ENCODE peak calls at places on chromosomes 16 and 17, in eight cellular contexts. X, L, J, Q, S, R, F and Z are unnamed samples.

GRCh38 chr16:57549730-57550129 is 7.3 kb downstream of the ADGRG5 start:
- DNase-seq in X (no peak), L (no peak), J (no peak), Q (no peak), S (no peak), R (peak; percentile 3), F (no peak), Z (no peak)

GRCh38 chr16:80862153-80862552 is 57.8 kb upstream of the CDYL2 start:
- DNase-seq in X (peak; percentile 1), L (no peak), J (no peak), Q (no peak), S (no peak), R (no peak), F (no peak), Z (no peak)

GRCh38 chr16:7513429-7513828 is 180.8 kb downstream of the RBFOX1 start:
- DNase-seq in X (no peak), L (no peak), J (no peak), Q (no peak), S (no peak), R (no peak), F (no peak), Z (no peak)

GRCh38 chr16:73418746-73419145 is 370.8 kb upstream of the ZFHX3 start:
- DNase-seq in X (peak; percentile 14), L (no peak), J (no peak), Q (no peak), S (no peak), R (no peak), F (no peak), Z (no peak)

GRCh38 chr17:80924807-80925610 is 66.6 kb upstream of the CHMP6 start:
- DNase-seq in X (no peak), L (no peak), J (no peak), Q (no peak), S (no peak), R (no peak), F (no peak), Z (no peak)

GRCh38 chr16:4613636-4614570 is 785 bp downstream of the UBALD1 start:
- DNase-seq in X (peak; percentile 64), L (peak; percentile 70), J (peak; percentile 48), Q (no peak), S (peak; percentile 52), R (no peak), F (peak; percentile 32), Z (peak; percentile 12)

GRCh38 chr17:34858941-34859562 is 102.2 kb downstream of the CCT6B start:
- DNase-seq in X (no peak), L (no peak), J (no peak), Q (no peak), S (no peak), R (no peak), F (no peak), Z (no peak)

GRCh38 chr17:73335591-73336503 is 24.0 kb upstream of the CDC42EP4 start:
- DNase-seq in X (no peak), L (no peak), J (no peak), Q (no peak), S (no peak), R (no peak), F (peak; percentile 93), Z (no peak)

GRCh38 chr16:38941-39892 is 14.2 kb downstream of the POLR3K start:
- DNase-seq in X (no peak), L (no peak), J (no peak), Q (no peak), S (no peak), R (no peak), F (peak; percentile 67), Z (no peak)

GRCh38 chr17:45052052-45052772 is 780 bp upstream of the DCAKD start:
- DNase-seq in X (peak; percentile 57), L (peak; percentile 79), J (peak; percentile 47), Q (no peak), S (peak; percentile 42), R (peak; percentile 56), F (peak; percentile 82), Z (no peak)

GRCh38 chr16:19113577-19114358 is at the start of gene ITPRIPL2:
- DNase-seq in X (peak; percentile 96), L (peak; percentile 76), J (peak; percentile 90), Q (no peak), S (peak; percentile 91), R (peak; percentile 89), F (peak; percentile 63), Z (no peak)

GRCh38 chr16:8863594-8864424 is 5.0 kb downstream of the CARHSP1 start:
- DNase-seq in X (no peak), L (peak; percentile 23), J (peak; percentile 50), Q (no peak), S (peak; percentile 38), R (peak; percentile 98), F (peak; percentile 66), Z (no peak)

GRCh38 chr17:34703533-34703932 is 124.2 kb downstream of the TMEM132E start:
- DNase-seq in X (peak; percentile 45), L (peak; percentile 96), J (peak; percentile 3), Q (no peak), S (peak; percentile 19), R (no peak), F (peak; percentile 40), Z (peak; percentile 1)

GRCh38 chr17:37406635-37407455 is at the start of the genes ACACA and TADA2A:
- DNase-seq in X (peak; percentile 89), L (peak; percentile 94), J (peak; percentile 82), Q (peak; percentile 25), S (peak; percentile 72), R (peak; percentile 93), F (peak; percentile 79), Z (no peak)

GRCh38 chr17:34771891-34772290 is 189.4 kb downstream of the CCT6B start:
- DNase-seq in X (no peak), L (no peak), J (no peak), Q (no peak), S (no peak), R (no peak), F (no peak), Z (no peak)

DNA sequence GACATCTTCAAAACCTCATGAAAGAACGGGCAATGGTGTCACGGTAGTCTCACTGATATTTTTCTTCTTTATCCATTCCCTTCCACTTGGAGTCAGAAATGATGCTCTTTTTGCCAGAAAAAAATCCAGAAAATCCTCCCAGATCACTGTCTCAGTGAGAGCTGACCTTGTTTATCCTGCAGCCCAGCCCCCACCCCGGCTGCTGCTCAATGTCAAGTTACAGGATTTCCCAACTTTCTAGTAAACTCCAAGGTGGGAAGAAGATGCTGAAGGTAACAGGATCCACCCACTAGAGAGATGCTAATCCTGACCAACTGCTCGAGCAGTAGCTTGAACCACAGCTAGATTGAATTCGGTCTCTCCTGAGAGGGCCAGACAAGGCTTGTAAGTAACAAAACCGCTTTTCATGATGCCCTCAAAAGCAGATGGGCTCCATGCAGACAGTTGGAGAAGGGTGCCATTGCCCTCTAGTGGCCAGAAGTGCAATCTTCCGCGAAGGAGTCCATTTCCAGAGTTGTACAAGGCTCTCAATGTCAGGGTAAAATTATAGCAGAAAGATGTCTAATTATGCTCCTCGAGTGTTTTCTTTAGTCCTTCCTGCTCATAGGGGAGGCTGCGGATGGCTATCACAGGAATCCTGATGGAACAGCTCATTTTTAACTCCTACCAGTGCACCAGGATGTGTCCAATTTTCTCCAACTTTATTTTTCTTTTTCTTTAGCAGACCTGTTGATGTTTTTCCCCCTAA is 4.0 kb downstream of the CDH11 start:
- DNase-seq in X (peak; percentile 93), L (peak; percentile 86), J (peak; percentile 89), Q (no peak), S (peak; percentile 85), R (peak; percentile 59), F (peak; percentile 84), Z (peak; percentile 71)
- H3K4me3 ChIP-seq in X (peak overlapping the region; percentile 45), L (peak overlapping the region; percentile 7), J (peak overlapping the region; percentile 93), Q (no peak overlapping the region), S (no peak overlapping the region), R (no peak overlapping the region), F (no peak overlapping the region), Z (no peak overlapping the region)

GRCh38 chr16:79317521-79317920 is 283.0 kb downstream of the MAF start:
- DNase-seq in X (no peak), L (no peak), J (no peak), Q (no peak), S (no peak), R (no peak), F (no peak), Z (no peak)

GRCh38 chr16:79317026-79317425 is 283.5 kb downstream of the MAF start:
- DNase-seq in X (no peak), L (no peak), J (no peak), Q (no peak), S (no peak), R (no peak), F (no peak), Z (no peak)

GRCh38 chr16:79318137-79318899 is 282.2 kb downstream of the MAF start:
- DNase-seq in X (no peak), L (no peak), J (no peak), Q (no peak), S (no peak), R (no peak), F (no peak), Z (no peak)

GRCh38 chr16:79312502-79312901 is 288.0 kb downstream of the MAF start:
- DNase-seq in X (no peak), L (no peak), J (no peak), Q (no peak), S (no peak), R (no peak), F (no peak), Z (no peak)

GRCh38 chr16:79316004-79316458 is 284.5 kb downstream of the MAF start:
- DNase-seq in X (no peak), L (no peak), J (no peak), Q (no peak), S (no peak), R (no peak), F (no peak), Z (no peak)
- H3K4me3 ChIP-seq in X (no peak overlapping the region), L (no peak overlapping the region), J (no peak overlapping the region), Q (no peak overlapping the region), S (no peak overlapping the region), R (no peak overlapping the region), F (no peak overlapping the region), Z (no peak overlapping the region)

GRCh38 chr17:65185686-65186382 is 48.7 kb downstream of the RGS9 start:
- DNase-seq in X (no peak), L (no peak), J (no peak), Q (no peak), S (no peak), R (no peak), F (no peak), Z (no peak)

GRCh38 chr17:65185060-65185459 is 47.9 kb downstream of the RGS9 start:
- DNase-seq in X (no peak), L (no peak), J (no peak), Q (no peak), S (no peak), R (no peak), F (no peak), Z (no peak)

GRCh38 chr17:65183736-65184135 is 46.6 kb downstream of the RGS9 start:
- DNase-seq in X (peak; percentile 61), L (peak; percentile 76), J (peak; percentile 40), Q (peak; percentile 62), S (peak; percentile 68), R (no peak), F (peak; percentile 8), Z (no peak)

GRCh38 chr17:65182233-65182632 is 45.1 kb downstream of the RGS9 start:
- DNase-seq in X (no peak), L (no peak), J (no peak), Q (no peak), S (no peak), R (no peak), F (no peak), Z (no peak)

GRCh38 chr17:65184235-65184959 is 47.2 kb downstream of the RGS9 start:
- DNase-seq in X (no peak), L (no peak), J (no peak), Q (no peak), S (no peak), R (no peak), F (no peak), Z (no peak)
- H3K4me3 ChIP-seq in X (no peak overlapping the region), L (no peak overlapping the region), J (no peak overlapping the region), Q (no peak overlapping the region), S (no peak overlapping the region), R (no peak overlapping the region), F (no peak overlapping the region), Z (no peak overlapping the region)

GRCh38 chr16:86566601-86566965 is at the start of gene FOXC2:
- DNase-seq in X (peak; percentile 99), L (peak; percentile 95), J (peak; percentile 93), Q (no peak), S (peak; percentile 97), R (no peak), F (peak; percentile 95), Z (peak; percentile 91)
- H3K4me3 ChIP-seq in X (peak within 1 kb of the TSS; percentile 81), L (peak within 1 kb of the TSS; percentile 55), J (peak within 1 kb of the TSS; percentile 86), Q (peak within 1 kb of the TSS; percentile 30), S (peak within 1 kb of the TSS; percentile 92), R (no peak within 1 kb of the TSS), F (peak within 1 kb of the TSS; percentile 47), Z (peak within 1 kb of the TSS; percentile 87)